ENCODE peak calls at places on chromosomes 4 and X, in seven cellular contexts. H is psoas muscle; E is CD8-positive, alpha-beta T cell; K is lower lobe of right lung; Y is right lobe of liver; A is endodermal cell; N is mammary epithelial cell. J is an unnamed sample.
A peak's percentile ranks its signal among the peaks of the same experiment; 100 is the strongest.

GRCh38 chr4:19224820-19225219 is 1026.9 kb upstream of the SLIT2 start:
- DNase-seq in Y (no peak), E (no peak), H (no peak), K (no peak), N (no peak), A (no peak), J (no peak)

GRCh38 chr4:183173580-183174526 is 74.8 kb downstream of the WWC2 start:
- DNase-seq in Y (no peak), A (peak; percentile 84), N (no peak), E (no peak), H (no peak), K (no peak), J (no peak)

GRCh38 chr4:147590249-147590920 is 26.8 kb upstream of the TMEM184C start:
- DNase-seq in A (peak; percentile 88), E (peak; percentile 36), H (peak; percentile 52), K (no peak), Y (no peak), N (peak; percentile 34), J (no peak)

GRCh38 chrX:8805974-8806373 is 4.8 kb upstream of the FAM9A start:
- DNase-seq in K (no peak), Y (no peak), N (no peak), A (no peak), H (no peak), E (no peak), J (no peak)

GRCh38 chr4:2837904-2838496 is 5.6 kb upstream of the ADD1 start:
- DNase-seq in N (no peak), K (peak; percentile 70), H (no peak), A (peak; percentile 42), Y (peak; percentile 32), E (peak; percentile 80), J (no peak)

GRCh38 chr4:169922632-169923276 is 103.4 kb downstream of the MFAP3L start:
- DNase-seq in H (peak; percentile 52), K (no peak), N (peak; percentile 48), E (no peak), Y (peak; percentile 49), A (no peak), J (no peak)

GRCh38 chr4:101418055-101418454 is 70.7 kb upstream of the PPP3CA start:
- DNase-seq in N (no peak), K (no peak), A (no peak), E (peak; percentile 62), H (no peak), Y (no peak), J (no peak)

GRCh38 chr4:88674989-88675388 is 22.6 kb downstream of the NAP1L5 start:
- DNase-seq in E (no peak), Y (no peak), N (peak; percentile 5), A (no peak), K (no peak), H (no peak), J (no peak)

GRCh38 chrX:17022205-17022604 is 75.7 kb downstream of the REPS2 start:
- DNase-seq in Y (no peak), K (no peak), A (no peak), N (peak; percentile 20), E (no peak), H (no peak), J (no peak)

GRCh38 chr4:81455895-81456294 is 15.8 kb downstream of the RASGEF1B start:
- DNase-seq in K (no peak), E (no peak), N (no peak), H (no peak), A (no peak), Y (no peak), J (no peak)

GRCh38 chrX:68048774-68049173 is 384.5 kb downstream of the OPHN1 start:
- DNase-seq in K (no peak), Y (no peak), H (no peak), N (no peak), E (no peak), A (no peak), J (no peak)

GRCh38 chrX:25083661-25084060 is 67.9 kb upstream of the ARX start:
- DNase-seq in H (no peak), K (no peak), N (peak; percentile 80), A (no peak), Y (no peak), E (no peak), J (peak; percentile 46)

GRCh38 chr4:118765399-118765798 is 70.5 kb downstream of the SEC24D start:
- DNase-seq in E (no peak), H (no peak), A (no peak), N (peak; percentile 84), K (no peak), Y (no peak), J (peak; percentile 40)

GRCh38 chr4:79578613-79579012 is 170.6 kb upstream of the GK2 start:
- DNase-seq in A (no peak), K (peak; percentile 67), N (no peak), Y (no peak), H (no peak), E (no peak), J (no peak)

GRCh38 chrX:101450951-101451350 is 34.3 kb upstream of the ARMCX4 start:
- DNase-seq in E (no peak), A (no peak), H (peak; percentile 52), K (peak; percentile 61), N (no peak), Y (peak; percentile 23), J (no peak)

GRCh38 chr4:168028568-168028967 is 63.8 kb upstream of the ANXA10 start:
- DNase-seq in H (no peak), E (no peak), Y (peak; percentile 27), N (peak; percentile 35), A (no peak), K (no peak), J (no peak)

GRCh38 chrX:154019633-154020499 is at the start of gene IRAK1:
- DNase-seq in H (peak; percentile 81), A (peak; percentile 70), Y (peak; percentile 68), N (peak; percentile 45), E (peak; percentile 56), K (peak; percentile 71), J (no peak)

GRCh38 chrX:115408736-115409390 is 119.3 kb downstream of the LUZP4 start:
- DNase-seq in E (no peak), A (no peak), H (no peak), K (no peak), Y (no peak), N (no peak), J (no peak)

GRCh38 chr4:141676087-141676486 is 39.7 kb downstream of the IL15 start:
- DNase-seq in E (no peak), A (no peak), H (no peak), N (no peak), Y (no peak), K (no peak), J (no peak)

GRCh38 chrX:23815376-23815775 is 32.4 kb downstream of the SAT1 start:
- DNase-seq in H (no peak), A (no peak), N (no peak), E (no peak), K (no peak), Y (no peak), J (no peak)

GRCh38 chr4:38935391-38936073 is 67.9 kb downstream of the FAM114A1 start:
- DNase-seq in A (no peak), E (no peak), H (no peak), Y (no peak), K (no peak), N (no peak), J (no peak)

GRCh38 chr4:161186750-161187149 is 977.0 kb downstream of the FSTL5 start:
- DNase-seq in N (no peak), H (no peak), A (no peak), E (no peak), K (no peak), Y (no peak), J (no peak)

GRCh38 chrX:39935414-39936064 is 162.2 kb downstream of the BCOR start:
- DNase-seq in A (peak; percentile 83), N (no peak), H (no peak), K (no peak), E (no peak), Y (no peak), J (no peak)

DNA sequence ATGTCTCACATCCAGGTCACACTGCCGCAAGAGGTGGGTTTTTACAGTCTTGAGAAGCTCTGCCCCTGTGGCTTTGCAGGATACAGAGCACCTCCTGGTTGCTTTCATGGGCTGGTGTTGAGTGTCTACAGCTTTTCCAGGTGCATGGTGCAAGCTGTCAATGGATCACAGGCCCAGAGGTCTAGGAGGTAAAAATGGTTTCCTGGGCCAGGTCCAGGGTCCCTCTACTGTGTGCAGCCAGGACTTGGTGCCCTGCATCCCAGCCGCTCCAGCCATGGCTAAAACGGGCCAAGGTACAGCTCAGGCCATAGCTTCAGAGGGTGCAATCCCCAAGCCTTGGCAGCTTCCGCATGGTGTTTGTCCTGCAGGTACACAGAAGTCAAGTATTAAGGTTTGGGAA is 434.1 kb upstream of the GALNT7 start:
- DNase-seq in N (no peak), K (no peak), H (no peak), E (no peak), Y (no peak), A (no peak), J (no peak)
- H3K9me3 ChIP-seq in N (no peaks in the 10 kb centered on the region), K (peaks cover 22% of the 10 kb centered on the region), H (peaks cover 7% of the 10 kb centered on the region), E (no peaks in the 10 kb centered on the region), Y (no peaks in the 10 kb centered on the region), A (peaks cover 58% of the 10 kb centered on the region), J (no peaks in the 10 kb centered on the region)

DNA sequence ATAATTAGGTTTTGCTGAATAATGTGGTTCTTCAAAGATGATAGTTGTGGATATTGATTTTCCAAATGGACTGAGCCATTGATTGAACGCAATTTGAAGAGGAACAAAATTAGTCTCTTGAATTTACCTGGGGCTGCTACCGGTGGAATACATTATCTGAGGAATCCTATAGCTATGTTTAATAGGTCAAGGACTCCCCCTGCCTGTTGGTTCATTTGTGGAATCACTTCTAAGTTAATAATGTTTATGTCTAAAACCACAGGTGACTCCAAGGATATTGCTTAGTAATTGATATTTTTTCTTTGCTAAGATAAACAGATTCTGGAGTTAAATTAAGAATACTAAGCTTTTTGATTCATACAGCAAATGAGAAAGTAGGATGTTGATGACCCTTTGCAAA is 576.0 kb upstream of the PABPC4L start:
- DNase-seq in K (no peak), Y (no peak), N (no peak), H (no peak), E (no peak), A (no peak), J (no peak)
- TF ChIP-seq CTCF in K (peak; percentile 22), Y (no peak), N (peak; percentile 23), H (no peak), E (no peak), A (peak; percentile 74), J (no peak)

DNA sequence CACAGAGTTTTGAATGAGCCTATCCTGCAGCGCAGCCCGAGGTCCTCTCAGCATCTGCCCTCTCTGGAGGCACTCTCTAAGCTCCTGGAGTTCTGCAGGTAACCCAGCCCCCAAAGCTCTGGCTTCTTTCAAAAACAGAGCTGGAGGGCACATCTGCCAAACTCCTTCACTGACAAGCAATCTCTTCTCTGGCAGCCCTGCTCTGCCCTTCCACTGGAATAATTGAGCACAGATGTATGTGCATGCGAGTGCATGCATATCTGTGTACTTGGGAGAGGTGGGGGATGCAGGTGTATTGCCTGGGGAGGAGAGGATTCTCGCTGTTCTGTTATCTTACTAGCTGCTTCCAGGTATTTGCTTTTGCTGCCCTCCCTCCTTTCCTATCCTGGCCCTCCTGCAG is 22.2 kb upstream of the PLP1 start:
- DNase-seq in A (no peak), Y (no peak), N (no peak), E (no peak), K (no peak), H (no peak), J (no peak)
- H3K27ac ChIP-seq in A (no peak overlapping the region), Y (no peak overlapping the region), N (no peak overlapping the region), E (no peak overlapping the region), K (no peak overlapping the region), H (no peak overlapping the region), J (no peak overlapping the region)

DNA sequence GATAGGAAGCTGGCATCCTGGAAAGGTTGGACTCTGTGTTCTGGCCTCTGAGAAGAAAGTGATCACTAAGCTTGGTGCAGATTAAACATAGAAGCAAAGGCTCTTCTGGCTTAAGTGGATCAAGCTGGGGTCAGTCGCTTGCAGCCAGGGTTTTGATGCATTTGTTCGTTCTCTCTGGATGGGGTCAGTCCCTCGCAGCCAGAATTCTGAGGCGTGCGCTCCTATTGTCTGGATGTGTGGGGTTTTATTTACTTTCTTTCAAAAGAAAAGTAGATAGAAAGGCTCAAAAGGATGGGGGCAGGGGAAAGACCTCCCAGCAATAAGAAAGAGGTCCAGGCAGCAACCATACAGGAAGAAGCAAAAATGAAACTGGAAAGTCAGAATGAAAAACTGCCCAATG is 152.6 kb downstream of the DHRSX start:
- DNase-seq in Y (no peak), K (no peak), A (no peak), E (no peak), H (no peak), N (no peak), J (no peak)
- H3K9me3 ChIP-seq in Y (no peaks in the 10 kb centered on the region), K (no peaks in the 10 kb centered on the region), A (peaks cover 13% of the 10 kb centered on the region), E (no peaks in the 10 kb centered on the region), H (no peaks in the 10 kb centered on the region), N (peaks cover 3% of the 10 kb centered on the region), J (no peaks in the 10 kb centered on the region)